ENCODE peak calls at places on chromosomes 13 and 19, in seven cellular contexts. One of them, this sample, is unnamed.

GRCh38 chr13:60654405-60654804 is 257.4 kb downstream of the TDRD3 start:
- DNase-seq in Panc1: peak
- DNase-seq in MCF 10A: peak
- DNase-seq in kidney: no peak
- DNase-seq in astrocyte of the spinal cord: peak
- DNase-seq in Calu3: no peak
- DNase-seq in neural progenitor cell: peak
- DNase-seq in this sample: peak

GRCh38 chr13:100338265-100338664 is 249.4 kb downstream of the PCCA start:
- DNase-seq in kidney: no peak
- DNase-seq in astrocyte of the spinal cord: peak
- DNase-seq in Panc1: no peak
- DNase-seq in neural progenitor cell: no peak
- DNase-seq in MCF 10A: peak
- DNase-seq in Calu3: no peak
- DNase-seq in this sample: no peak

GRCh38 chr13:71156550-71156949 is 710.5 kb downstream of the DACH1 start:
- DNase-seq in Calu3: no peak
- DNase-seq in kidney: peak
- DNase-seq in neural progenitor cell: no peak
- DNase-seq in Panc1: no peak
- DNase-seq in astrocyte of the spinal cord: no peak
- DNase-seq in MCF 10A: no peak
- DNase-seq in this sample: no peak

GRCh38 chr13:27022571-27023311 is 148.9 kb downstream of the USP12 start:
- DNase-seq in MCF 10A: peak
- DNase-seq in kidney: no peak
- DNase-seq in Panc1: peak
- DNase-seq in neural progenitor cell: no peak
- DNase-seq in astrocyte of the spinal cord: peak
- DNase-seq in Calu3: peak
- DNase-seq in this sample: no peak

GRCh38 chr13:51230473-51231105 is 8.4 kb downstream of the FAM124A start:
- DNase-seq in Panc1: no peak
- DNase-seq in Calu3: no peak
- DNase-seq in neural progenitor cell: no peak
- DNase-seq in MCF 10A: no peak
- DNase-seq in kidney: peak
- DNase-seq in astrocyte of the spinal cord: peak
- DNase-seq in this sample: peak

GRCh38 chr13:113862766-113863510 is 938 bp downstream of the GAS6 start:
- DNase-seq in kidney: peak
- DNase-seq in neural progenitor cell: peak
- DNase-seq in MCF 10A: peak
- DNase-seq in Panc1: no peak
- DNase-seq in Calu3: no peak
- DNase-seq in astrocyte of the spinal cord: peak
- DNase-seq in this sample: peak

GRCh38 chr13:97535619-97536018 is 101.7 kb downstream of the RAP2A start:
- DNase-seq in Panc1: no peak
- DNase-seq in Calu3: no peak
- DNase-seq in kidney: no peak
- DNase-seq in neural progenitor cell: no peak
- DNase-seq in MCF 10A: no peak
- DNase-seq in astrocyte of the spinal cord: no peak
- DNase-seq in this sample: no peak

GRCh38 chr13:78595819-78596700 is 7.3 kb downstream of the POU4F1 start:
- DNase-seq in astrocyte of the spinal cord: no peak
- DNase-seq in MCF 10A: no peak
- DNase-seq in neural progenitor cell: peak
- DNase-seq in Panc1: no peak
- DNase-seq in Calu3: no peak
- DNase-seq in kidney: peak
- DNase-seq in this sample: peak

GRCh38 chr13:48750588-48751383 is 97.1 kb downstream of the CYSLTR2 start:
- DNase-seq in astrocyte of the spinal cord: peak
- DNase-seq in MCF 10A: no peak
- DNase-seq in Calu3: no peak
- DNase-seq in Panc1: no peak
- DNase-seq in kidney: no peak
- DNase-seq in neural progenitor cell: no peak
- DNase-seq in this sample: no peak

GRCh38 chr19:28012361-28012760 is 1200.6 kb downstream of the UQCRFS1 start:
- DNase-seq in astrocyte of the spinal cord: no peak
- DNase-seq in neural progenitor cell: peak
- DNase-seq in Calu3: no peak
- DNase-seq in MCF 10A: no peak
- DNase-seq in kidney: no peak
- DNase-seq in Panc1: no peak
- DNase-seq in this sample: peak

GRCh38 chr19:29667941-29668340 is 2.7 kb downstream of the PLEKHF1 start:
- DNase-seq in kidney: peak
- DNase-seq in Panc1: no peak
- DNase-seq in MCF 10A: no peak
- DNase-seq in Calu3: no peak
- DNase-seq in neural progenitor cell: no peak
- DNase-seq in astrocyte of the spinal cord: no peak
- DNase-seq in this sample: no peak

GRCh38 chr19:48271531-48272151 is 1.8 kb downstream of the ZNF114 start:
- DNase-seq in kidney: peak
- DNase-seq in Panc1: no peak
- DNase-seq in MCF 10A: peak
- DNase-seq in Calu3: peak
- DNase-seq in neural progenitor cell: peak
- DNase-seq in astrocyte of the spinal cord: peak
- DNase-seq in this sample: peak

GRCh38 chr13:105083986-105084385 is 1451.5 kb downstream of the EFNB2 start:
- DNase-seq in Calu3: no peak
- DNase-seq in MCF 10A: no peak
- DNase-seq in Panc1: no peak
- DNase-seq in kidney: no peak
- DNase-seq in astrocyte of the spinal cord: no peak
- DNase-seq in neural progenitor cell: no peak
- DNase-seq in this sample: no peak

GRCh38 chr13:26719356-26719945 is 41.1 kb downstream of the GPR12 start:
- DNase-seq in neural progenitor cell: no peak
- DNase-seq in Calu3: no peak
- DNase-seq in Panc1: no peak
- DNase-seq in kidney: no peak
- DNase-seq in astrocyte of the spinal cord: no peak
- DNase-seq in MCF 10A: peak
- DNase-seq in this sample: peak

GRCh38 chr19:47781590-47782318 is 3.3 kb downstream of the SELENOW start:
- DNase-seq in kidney: no peak
- DNase-seq in Panc1: no peak
- DNase-seq in Calu3: no peak
- DNase-seq in neural progenitor cell: no peak
- DNase-seq in astrocyte of the spinal cord: no peak
- DNase-seq in MCF 10A: no peak
- DNase-seq in this sample: no peak

GRCh38 chr19:39112338-39112890 is 13.2 kb upstream of the PAK4 start:
- DNase-seq in astrocyte of the spinal cord: no peak
- DNase-seq in MCF 10A: peak
- DNase-seq in kidney: peak
- DNase-seq in Panc1: peak
- DNase-seq in Calu3: peak
- DNase-seq in neural progenitor cell: no peak
- DNase-seq in this sample: no peak

GRCh38 chr13:46476174-46476573 is 76.8 kb upstream of the LRCH1 start:
- DNase-seq in astrocyte of the spinal cord: no peak
- DNase-seq in MCF 10A: peak
- DNase-seq in kidney: no peak
- DNase-seq in Calu3: no peak
- DNase-seq in Panc1: no peak
- DNase-seq in neural progenitor cell: no peak
- DNase-seq in this sample: no peak

GRCh38 chr13:49046002-49046401 is 70.3 kb downstream of the FNDC3A start:
- DNase-seq in Panc1: no peak
- DNase-seq in Calu3: no peak
- DNase-seq in kidney: no peak
- DNase-seq in neural progenitor cell: no peak
- DNase-seq in astrocyte of the spinal cord: no peak
- DNase-seq in MCF 10A: no peak
- DNase-seq in this sample: no peak

GRCh38 chr19:31955061-31955460 is 390.3 kb upstream of the ZNF507 start:
- DNase-seq in neural progenitor cell: no peak
- DNase-seq in Calu3: no peak
- DNase-seq in kidney: no peak
- DNase-seq in MCF 10A: no peak
- DNase-seq in astrocyte of the spinal cord: no peak
- DNase-seq in Panc1: no peak
- DNase-seq in this sample: no peak

GRCh38 chr19:46840157-46840942 is 10.3 kb downstream of the AP2S1 start:
- DNase-seq in kidney: no peak
- DNase-seq in astrocyte of the spinal cord: peak
- DNase-seq in neural progenitor cell: peak
- DNase-seq in MCF 10A: peak
- DNase-seq in Calu3: peak
- DNase-seq in Panc1: no peak
- DNase-seq in this sample: peak

GRCh38 chr19:37583340-37583739 is 11.3 kb downstream of the ZNF571 start:
- DNase-seq in astrocyte of the spinal cord: no peak
- DNase-seq in Panc1: no peak
- DNase-seq in neural progenitor cell: peak
- DNase-seq in Calu3: no peak
- DNase-seq in MCF 10A: no peak
- DNase-seq in kidney: no peak
- DNase-seq in this sample: no peak

GRCh38 chr13:107742544-107742943 is 472.8 kb downstream of the LIG4 start:
- DNase-seq in Calu3: no peak
- DNase-seq in Panc1: no peak
- DNase-seq in MCF 10A: no peak
- DNase-seq in astrocyte of the spinal cord: no peak
- DNase-seq in kidney: no peak
- DNase-seq in neural progenitor cell: no peak
- DNase-seq in this sample: no peak
- TF ChIP-seq CTCF in Calu3: no peak
- TF ChIP-seq CTCF in Panc1: no peak
- TF ChIP-seq CTCF in MCF 10A: no peak
- TF ChIP-seq CTCF in astrocyte of the spinal cord: no peak
- TF ChIP-seq CTCF in kidney: no peak
- TF ChIP-seq CTCF in neural progenitor cell: peak
- TF ChIP-seq CTCF in this sample: no peak

DNA sequence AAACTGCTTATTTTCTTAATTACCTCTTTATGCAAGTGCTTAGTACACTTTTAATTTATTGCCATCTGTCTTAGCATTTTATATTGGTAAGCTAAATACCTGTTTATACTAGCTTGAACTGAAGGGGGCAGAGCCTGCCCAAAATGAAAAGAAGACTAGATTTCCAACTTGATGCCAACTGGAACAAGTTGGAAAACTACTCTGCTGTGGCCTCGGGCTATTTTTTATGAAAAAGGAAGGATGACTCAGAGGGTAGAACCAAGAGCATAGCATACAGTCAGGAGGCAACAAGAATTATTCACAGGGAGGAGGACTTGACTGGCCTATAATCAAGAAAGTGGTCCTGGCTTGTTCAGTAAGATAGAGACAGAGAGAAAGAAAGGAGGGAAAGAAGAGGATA is 150.3 kb downstream of the NDFIP2 start:
- DNase-seq in MCF 10A: peak
- DNase-seq in kidney: no peak
- DNase-seq in astrocyte of the spinal cord: peak
- DNase-seq in Calu3: peak
- DNase-seq in neural progenitor cell: no peak
- DNase-seq in Panc1: peak
- DNase-seq in this sample: no peak
- TF ChIP-seq CTCF in MCF 10A: peak
- TF ChIP-seq CTCF in kidney: no peak
- TF ChIP-seq CTCF in astrocyte of the spinal cord: no peak
- TF ChIP-seq CTCF in Calu3: no peak
- TF ChIP-seq CTCF in neural progenitor cell: peak
- TF ChIP-seq CTCF in Panc1: peak
- TF ChIP-seq CTCF in this sample: no peak

DNA sequence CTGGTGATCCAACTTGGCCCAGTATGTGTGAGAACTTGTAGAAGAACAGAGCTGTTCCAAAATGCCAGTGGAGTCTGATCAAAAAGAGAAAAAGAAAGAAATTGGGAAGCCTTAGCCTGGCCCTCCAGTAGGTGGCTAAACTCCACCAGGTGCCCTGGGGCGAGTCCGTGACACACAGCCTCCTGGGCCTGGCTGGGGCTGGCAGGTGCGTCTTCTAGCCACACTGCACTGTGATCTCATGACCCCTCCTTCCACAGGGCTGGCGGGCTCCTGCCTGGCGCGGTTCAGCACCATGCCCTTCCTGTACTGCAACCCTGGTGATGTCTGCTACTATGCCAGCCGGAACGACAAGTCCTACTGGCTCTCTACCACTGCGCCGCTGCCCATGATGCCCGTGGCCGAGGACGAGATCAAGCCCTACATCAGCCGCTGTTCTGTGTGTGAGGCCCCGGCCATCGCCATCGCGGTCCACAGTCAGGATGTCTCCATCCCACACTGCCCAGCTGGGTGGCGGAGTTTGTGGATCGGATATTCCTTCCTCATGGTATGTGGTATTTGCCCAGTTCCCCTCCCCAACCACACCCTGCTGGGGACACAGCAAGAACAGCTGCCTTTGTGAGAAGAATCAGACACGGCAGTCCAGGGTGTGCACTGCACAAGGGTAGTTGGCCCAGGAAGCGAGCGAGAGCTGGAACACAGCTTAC is 53.7 kb downstream of the RAB20 start:
- DNase-seq in MCF 10A: peak
- DNase-seq in Panc1: no peak
- DNase-seq in astrocyte of the spinal cord: no peak
- DNase-seq in kidney: peak
- DNase-seq in Calu3: peak
- DNase-seq in neural progenitor cell: no peak
- DNase-seq in this sample: no peak
- TF ChIP-seq CTCF in MCF 10A: no peak
- TF ChIP-seq CTCF in Panc1: no peak
- TF ChIP-seq CTCF in astrocyte of the spinal cord: no peak
- TF ChIP-seq CTCF in kidney: peak
- TF ChIP-seq CTCF in Calu3: peak
- TF ChIP-seq CTCF in neural progenitor cell: no peak
- TF ChIP-seq CTCF in this sample: no peak

DNA sequence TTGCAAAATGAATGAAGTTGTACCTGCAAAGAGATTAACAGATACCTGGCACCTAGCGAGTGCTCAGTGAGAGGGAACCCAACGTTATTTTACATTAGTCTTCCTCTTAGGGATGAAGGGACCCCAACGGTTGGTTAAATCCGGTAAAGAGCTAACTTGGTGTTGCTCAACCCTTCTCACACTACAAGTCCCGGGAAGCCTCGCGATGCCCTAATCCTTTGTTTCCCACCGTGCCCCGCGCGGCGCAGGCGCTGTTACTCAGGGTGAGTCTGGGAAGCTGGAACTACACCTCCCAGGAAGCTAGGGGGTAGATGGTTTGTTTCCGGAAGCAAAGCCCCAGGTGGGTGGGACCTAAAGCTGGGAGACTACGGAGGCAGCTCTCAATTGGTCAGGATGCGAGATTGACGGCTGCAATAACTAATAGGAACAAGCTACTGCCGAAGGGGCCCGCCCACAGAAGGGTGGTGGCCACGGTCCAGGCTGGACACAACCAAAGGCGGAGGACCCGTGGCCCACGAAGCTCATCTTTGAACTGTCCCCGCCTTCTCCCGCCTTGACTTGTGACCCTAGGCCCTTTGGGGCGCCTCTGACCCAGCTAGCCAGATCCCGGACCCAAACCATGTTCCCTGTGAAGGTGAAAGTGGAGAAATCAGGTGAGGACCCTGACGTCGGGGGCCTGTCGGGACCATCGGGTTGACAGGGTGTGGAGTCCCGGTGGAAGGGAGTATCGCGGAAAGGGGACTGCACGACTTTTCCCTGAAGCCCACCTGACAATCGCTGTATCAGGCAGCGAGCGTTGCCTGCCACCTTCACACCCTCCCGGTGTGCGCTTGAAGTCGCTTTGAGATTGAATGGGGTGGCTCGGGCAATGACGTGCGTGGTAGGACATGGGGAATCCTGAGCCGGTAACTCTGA is at the start of gene LIN37:
- DNase-seq in astrocyte of the spinal cord: peak
- DNase-seq in Calu3: peak
- DNase-seq in Panc1: peak
- DNase-seq in neural progenitor cell: peak
- DNase-seq in MCF 10A: peak
- DNase-seq in kidney: peak
- DNase-seq in this sample: peak
- TF ChIP-seq CTCF in astrocyte of the spinal cord: no peak
- TF ChIP-seq CTCF in Calu3: no peak
- TF ChIP-seq CTCF in Panc1: no peak
- TF ChIP-seq CTCF in neural progenitor cell: no peak
- TF ChIP-seq CTCF in MCF 10A: no peak
- TF ChIP-seq CTCF in kidney: peak
- TF ChIP-seq CTCF in this sample: no peak